ENCODE peak calls at places on chromosome 6, in seven cellular contexts. One of them, this sample, is unnamed.

GRCh38 chr6:67736816-67737215 is 898.3 kb upstream of the ADGRB3 start:
- DNase-seq in type B pancreatic cell: no peak
- DNase-seq in dorsolateral prefrontal cortex: no peak
- DNase-seq in CD4-positive, alpha-beta T cell: no peak
- DNase-seq in HCT116: no peak
- DNase-seq in OCI-LY7: no peak
- DNase-seq in ovary: no peak
- DNase-seq in this sample: no peak

GRCh38 chr6:135680964-135681913 is 170.3 kb upstream of the PDE7B start:
- DNase-seq in type B pancreatic cell: no peak
- DNase-seq in dorsolateral prefrontal cortex: no peak
- DNase-seq in CD4-positive, alpha-beta T cell: no peak
- DNase-seq in HCT116: no peak
- DNase-seq in OCI-LY7: no peak
- DNase-seq in ovary: no peak
- DNase-seq in this sample: no peak

GRCh38 chr6:140897804-140898573 is 1234.7 kb upstream of the GJE1 start:
- DNase-seq in type B pancreatic cell: no peak
- DNase-seq in dorsolateral prefrontal cortex: no peak
- DNase-seq in CD4-positive, alpha-beta T cell: no peak
- DNase-seq in HCT116: peak; percentile 67
- DNase-seq in OCI-LY7: no peak
- DNase-seq in ovary: no peak
- DNase-seq in this sample: no peak

GRCh38 chr6:168040856-168041496 is 38.0 kb downstream of the FRMD1 start:
- DNase-seq in type B pancreatic cell: no peak
- DNase-seq in dorsolateral prefrontal cortex: no peak
- DNase-seq in CD4-positive, alpha-beta T cell: no peak
- DNase-seq in HCT116: no peak
- DNase-seq in OCI-LY7: no peak
- DNase-seq in ovary: no peak
- DNase-seq in this sample: no peak

GRCh38 chr6:140590641-140591040 is 1216.2 kb upstream of the CITED2 start:
- DNase-seq in type B pancreatic cell: no peak
- DNase-seq in dorsolateral prefrontal cortex: no peak
- DNase-seq in CD4-positive, alpha-beta T cell: no peak
- DNase-seq in HCT116: no peak
- DNase-seq in OCI-LY7: no peak
- DNase-seq in ovary: no peak
- DNase-seq in this sample: no peak

GRCh38 chr6:158908596-158908995 is 89.4 kb upstream of the EZR start:
- DNase-seq in type B pancreatic cell: no peak
- DNase-seq in dorsolateral prefrontal cortex: no peak
- DNase-seq in CD4-positive, alpha-beta T cell: no peak
- DNase-seq in HCT116: no peak
- DNase-seq in OCI-LY7: no peak
- DNase-seq in ovary: no peak
- DNase-seq in this sample: no peak

GRCh38 chr6:140071601-140072062 is 697.2 kb upstream of the CITED2 start:
- DNase-seq in type B pancreatic cell: no peak
- DNase-seq in dorsolateral prefrontal cortex: no peak
- DNase-seq in CD4-positive, alpha-beta T cell: no peak
- DNase-seq in HCT116: no peak
- DNase-seq in OCI-LY7: no peak
- DNase-seq in ovary: no peak
- DNase-seq in this sample: no peak

GRCh38 chr6:106421491-106421890 is 61.0 kb downstream of the CRYBG1 start:
- DNase-seq in type B pancreatic cell: no peak
- DNase-seq in dorsolateral prefrontal cortex: no peak
- DNase-seq in CD4-positive, alpha-beta T cell: no peak
- DNase-seq in HCT116: no peak
- DNase-seq in OCI-LY7: no peak
- DNase-seq in ovary: no peak
- DNase-seq in this sample: no peak

GRCh38 chr6:101396552-101397173 is 3.2 kb downstream of the GRIK2 start:
- DNase-seq in type B pancreatic cell: no peak
- DNase-seq in dorsolateral prefrontal cortex: no peak
- DNase-seq in CD4-positive, alpha-beta T cell: no peak
- DNase-seq in HCT116: no peak
- DNase-seq in OCI-LY7: peak; percentile 50
- DNase-seq in ovary: no peak
- DNase-seq in this sample: peak; percentile 64

GRCh38 chr6:163780993-163781392 is 366.5 kb downstream of the QKI start:
- DNase-seq in type B pancreatic cell: no peak
- DNase-seq in dorsolateral prefrontal cortex: no peak
- DNase-seq in CD4-positive, alpha-beta T cell: no peak
- DNase-seq in HCT116: no peak
- DNase-seq in OCI-LY7: no peak
- DNase-seq in ovary: no peak
- DNase-seq in this sample: no peak

GRCh38 chr6:42420741-42421140 is 31.0 kb downstream of the TRERF1 start:
- DNase-seq in type B pancreatic cell: no peak
- DNase-seq in dorsolateral prefrontal cortex: no peak
- DNase-seq in CD4-positive, alpha-beta T cell: no peak
- DNase-seq in HCT116: no peak
- DNase-seq in OCI-LY7: no peak
- DNase-seq in ovary: no peak
- DNase-seq in this sample: no peak

GRCh38 chr6:166515072-166515810 is 71.2 kb downstream of the RAMACL start:
- DNase-seq in type B pancreatic cell: no peak
- DNase-seq in dorsolateral prefrontal cortex: peak; percentile 76
- DNase-seq in CD4-positive, alpha-beta T cell: peak; percentile 23
- DNase-seq in HCT116: peak; percentile 55
- DNase-seq in OCI-LY7: no peak
- DNase-seq in ovary: no peak
- DNase-seq in this sample: peak; percentile 83

GRCh38 chr6:152223622-152224021 is 413.5 kb downstream of the SYNE1 start:
- DNase-seq in type B pancreatic cell: no peak
- DNase-seq in dorsolateral prefrontal cortex: no peak
- DNase-seq in CD4-positive, alpha-beta T cell: no peak
- DNase-seq in HCT116: no peak
- DNase-seq in OCI-LY7: no peak
- DNase-seq in ovary: no peak
- DNase-seq in this sample: no peak

GRCh38 chr6:157721431-157722229 is 101.4 kb upstream of the SNX9 start:
- DNase-seq in type B pancreatic cell: no peak
- DNase-seq in dorsolateral prefrontal cortex: no peak
- DNase-seq in CD4-positive, alpha-beta T cell: no peak
- DNase-seq in HCT116: no peak
- DNase-seq in OCI-LY7: no peak
- DNase-seq in ovary: no peak
- DNase-seq in this sample: no peak

GRCh38 chr6:105357147-105357546 is 45.7 kb downstream of the PREP start:
- DNase-seq in type B pancreatic cell: no peak
- DNase-seq in dorsolateral prefrontal cortex: no peak
- DNase-seq in CD4-positive, alpha-beta T cell: no peak
- DNase-seq in HCT116: no peak
- DNase-seq in OCI-LY7: no peak
- DNase-seq in ovary: no peak
- DNase-seq in this sample: no peak

GRCh38 chr6:152270301-152270925 is 366.7 kb downstream of the SYNE1 start:
- DNase-seq in type B pancreatic cell: no peak
- DNase-seq in dorsolateral prefrontal cortex: no peak
- DNase-seq in CD4-positive, alpha-beta T cell: no peak
- DNase-seq in HCT116: no peak
- DNase-seq in OCI-LY7: no peak
- DNase-seq in ovary: no peak
- DNase-seq in this sample: no peak

GRCh38 chr6:42766163-42766670 is 15.6 kb upstream of the BICRAL start:
- DNase-seq in type B pancreatic cell: no peak
- DNase-seq in dorsolateral prefrontal cortex: no peak
- DNase-seq in CD4-positive, alpha-beta T cell: no peak
- DNase-seq in HCT116: peak; percentile 52
- DNase-seq in OCI-LY7: no peak
- DNase-seq in ovary: no peak
- DNase-seq in this sample: no peak

GRCh38 chr6:19906161-19906560 is 69.0 kb downstream of the ID4 start:
- DNase-seq in type B pancreatic cell: no peak
- DNase-seq in dorsolateral prefrontal cortex: no peak
- DNase-seq in CD4-positive, alpha-beta T cell: no peak
- DNase-seq in HCT116: no peak
- DNase-seq in OCI-LY7: no peak
- DNase-seq in ovary: no peak
- DNase-seq in this sample: no peak

DNA sequence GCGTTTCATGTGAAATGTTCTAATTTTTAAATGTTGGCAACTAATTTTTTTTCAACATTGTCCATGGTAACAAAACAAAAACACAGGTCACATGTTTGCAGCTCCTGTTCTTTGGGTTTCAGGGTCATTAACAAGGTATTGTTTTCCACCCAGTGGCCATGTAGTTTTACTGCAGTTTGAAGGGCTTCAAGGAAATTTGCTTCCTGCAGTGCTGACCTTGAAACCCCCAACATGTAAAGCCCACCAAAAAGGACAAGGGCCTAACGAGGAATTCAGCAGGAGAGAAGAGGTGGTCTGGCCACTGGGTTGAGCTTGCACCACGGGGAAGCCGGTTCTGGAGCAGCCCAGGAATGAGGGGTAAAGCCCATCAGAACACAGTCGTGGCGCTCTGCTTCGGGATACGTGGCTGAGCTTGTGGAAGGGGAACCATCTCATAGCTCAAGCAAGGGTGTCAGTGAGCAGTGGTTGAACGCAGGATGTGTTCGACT is 13.9 kb upstream of the KLHL31 start:
- DNase-seq in type B pancreatic cell: no peak
- DNase-seq in dorsolateral prefrontal cortex: no peak
- DNase-seq in CD4-positive, alpha-beta T cell: no peak
- DNase-seq in HCT116: peak; percentile 60
- DNase-seq in OCI-LY7: peak; percentile 20
- DNase-seq in ovary: no peak
- DNase-seq in this sample: no peak
- TF ChIP-seq CTCF in type B pancreatic cell: peak; percentile 52
- TF ChIP-seq CTCF in dorsolateral prefrontal cortex: no peak
- TF ChIP-seq CTCF in CD4-positive, alpha-beta T cell: no peak
- TF ChIP-seq CTCF in HCT116: peak; percentile 62
- TF ChIP-seq CTCF in OCI-LY7: peak; percentile 52
- TF ChIP-seq CTCF in ovary: no peak
- TF ChIP-seq CTCF in this sample: no peak

GRCh38 chr6:44005507-44005903 is 121.7 kb downstream of the MRPL14 start:
- DNase-seq in type B pancreatic cell: no peak
- DNase-seq in dorsolateral prefrontal cortex: no peak
- DNase-seq in CD4-positive, alpha-beta T cell: no peak
- DNase-seq in HCT116: no peak
- DNase-seq in OCI-LY7: no peak
- DNase-seq in ovary: no peak
- DNase-seq in this sample: no peak

GRCh38 chr6:44004136-44004535 is 123.1 kb downstream of the MRPL14 start:
- DNase-seq in type B pancreatic cell: no peak
- DNase-seq in dorsolateral prefrontal cortex: no peak
- DNase-seq in CD4-positive, alpha-beta T cell: no peak
- DNase-seq in HCT116: no peak
- DNase-seq in OCI-LY7: no peak
- DNase-seq in ovary: no peak
- DNase-seq in this sample: no peak

GRCh38 chr6:44003345-44004061 is 123.7 kb downstream of the MRPL14 start:
- DNase-seq in type B pancreatic cell: no peak
- DNase-seq in dorsolateral prefrontal cortex: no peak
- DNase-seq in CD4-positive, alpha-beta T cell: no peak
- DNase-seq in HCT116: no peak
- DNase-seq in OCI-LY7: no peak
- DNase-seq in ovary: no peak
- DNase-seq in this sample: peak; percentile 58

GRCh38 chr6:44006123-44006871 is 121.0 kb downstream of the MRPL14 start:
- DNase-seq in type B pancreatic cell: no peak
- DNase-seq in dorsolateral prefrontal cortex: no peak
- DNase-seq in CD4-positive, alpha-beta T cell: no peak
- DNase-seq in HCT116: no peak
- DNase-seq in OCI-LY7: no peak
- DNase-seq in ovary: no peak
- DNase-seq in this sample: no peak

GRCh38 chr6:44004625-44005506 is 122.4 kb downstream of the MRPL14 start:
- DNase-seq in type B pancreatic cell: no peak
- DNase-seq in dorsolateral prefrontal cortex: peak; percentile 15
- DNase-seq in CD4-positive, alpha-beta T cell: no peak
- DNase-seq in HCT116: no peak
- DNase-seq in OCI-LY7: peak; percentile 35
- DNase-seq in ovary: no peak
- DNase-seq in this sample: peak; percentile 61
- TF ChIP-seq CTCF in type B pancreatic cell: peak; percentile 43
- TF ChIP-seq CTCF in dorsolateral prefrontal cortex: no peak
- TF ChIP-seq CTCF in CD4-positive, alpha-beta T cell: no peak
- TF ChIP-seq CTCF in HCT116: peak; percentile 50
- TF ChIP-seq CTCF in OCI-LY7: peak; percentile 56
- TF ChIP-seq CTCF in ovary: no peak
- TF ChIP-seq CTCF in this sample: no peak

GRCh38 chr6:107845777-107846176 is 21.7 kb upstream of the SCML4 start:
- DNase-seq in type B pancreatic cell: no peak
- DNase-seq in dorsolateral prefrontal cortex: no peak
- DNase-seq in CD4-positive, alpha-beta T cell: no peak
- DNase-seq in HCT116: no peak
- DNase-seq in OCI-LY7: no peak
- DNase-seq in ovary: no peak
- DNase-seq in this sample: no peak

GRCh38 chr6:107847844-107848802 is 24.0 kb upstream of the SCML4 start:
- DNase-seq in type B pancreatic cell: peak; percentile 94
- DNase-seq in dorsolateral prefrontal cortex: peak; percentile 76
- DNase-seq in CD4-positive, alpha-beta T cell: peak; percentile 71
- DNase-seq in HCT116: peak; percentile 34
- DNase-seq in OCI-LY7: peak; percentile 68
- DNase-seq in ovary: peak; percentile 85
- DNase-seq in this sample: peak; percentile 83

GRCh38 chr6:107853226-107853625 is 29.1 kb upstream of the SCML4 start:
- DNase-seq in type B pancreatic cell: no peak
- DNase-seq in dorsolateral prefrontal cortex: no peak
- DNase-seq in CD4-positive, alpha-beta T cell: no peak
- DNase-seq in HCT116: no peak
- DNase-seq in OCI-LY7: no peak
- DNase-seq in ovary: no peak
- DNase-seq in this sample: peak; percentile 30

GRCh38 chr6:107846262-107846795 is 22.2 kb upstream of the SCML4 start:
- DNase-seq in type B pancreatic cell: no peak
- DNase-seq in dorsolateral prefrontal cortex: no peak
- DNase-seq in CD4-positive, alpha-beta T cell: no peak
- DNase-seq in HCT116: no peak
- DNase-seq in OCI-LY7: no peak
- DNase-seq in ovary: no peak
- DNase-seq in this sample: no peak

DNA sequence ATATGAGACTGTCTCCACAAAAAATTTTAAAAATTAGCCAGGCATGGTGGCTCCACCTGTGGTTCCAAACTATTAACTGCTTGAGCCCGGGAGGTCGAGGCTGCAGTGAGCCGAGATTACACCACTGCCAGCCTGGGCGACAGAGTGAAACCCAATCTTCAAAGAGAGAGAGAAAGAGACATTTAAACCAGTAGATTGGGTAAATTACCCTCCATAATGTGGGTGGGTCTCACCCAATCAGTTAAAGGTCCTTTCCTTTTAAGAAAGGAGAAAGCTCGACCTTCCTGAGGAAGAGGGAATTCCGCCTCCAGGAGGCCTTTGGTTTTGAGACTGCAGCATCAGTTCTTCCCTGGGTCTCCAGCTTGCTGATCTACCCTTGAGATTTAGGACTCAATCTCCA is 25.2 kb upstream of the SCML4 start:
- DNase-seq in type B pancreatic cell: no peak
- DNase-seq in dorsolateral prefrontal cortex: no peak
- DNase-seq in CD4-positive, alpha-beta T cell: no peak
- DNase-seq in HCT116: no peak
- DNase-seq in OCI-LY7: no peak
- DNase-seq in ovary: no peak
- DNase-seq in this sample: no peak
- TF ChIP-seq CTCF in type B pancreatic cell: no peak
- TF ChIP-seq CTCF in dorsolateral prefrontal cortex: no peak
- TF ChIP-seq CTCF in CD4-positive, alpha-beta T cell: no peak
- TF ChIP-seq CTCF in HCT116: no peak
- TF ChIP-seq CTCF in OCI-LY7: no peak
- TF ChIP-seq CTCF in ovary: no peak
- TF ChIP-seq CTCF in this sample: no peak

GRCh38 chr6:170146640-170147039 is 144.2 kb downstream of the DLL1 start:
- DNase-seq in type B pancreatic cell: no peak
- DNase-seq in dorsolateral prefrontal cortex: no peak
- DNase-seq in CD4-positive, alpha-beta T cell: no peak
- DNase-seq in HCT116: no peak
- DNase-seq in OCI-LY7: no peak
- DNase-seq in ovary: no peak
- DNase-seq in this sample: no peak
- TF ChIP-seq CTCF in type B pancreatic cell: no peak
- TF ChIP-seq CTCF in dorsolateral prefrontal cortex: no peak
- TF ChIP-seq CTCF in CD4-positive, alpha-beta T cell: no peak
- TF ChIP-seq CTCF in HCT116: no peak
- TF ChIP-seq CTCF in OCI-LY7: no peak
- TF ChIP-seq CTCF in ovary: no peak
- TF ChIP-seq CTCF in this sample: no peak

This sample was measured in activated CD8-positive, alpha-beta T cell treated with anti-CD3 and anti-CD28 coated beads for 36 hours.